ENCODE peak calls at places on chromosome 6, in six cellular contexts. Z is H9, Q is IMR-90, W is mesenchymal stem cell, U is H1, H is trophoblast cell. T is an unnamed sample. For H3K4me1, the result is how much of the 10 kb centered on the place peaks cover.

GRCh38 chr6:52126231-52126630 is 38.8 kb upstream of the PKHD1 start:
- DNase-seq in U (no peak), W (no peak), Z (no peak), Q (no peak), H (peak), T (no peak)

GRCh38 chr6:79461205-79461604 is 76.0 kb downstream of the LCA5 start:
- DNase-seq in Z (no peak), W (no peak), U (no peak), Q (no peak), H (no peak), T (no peak)

GRCh38 chr6:121635355-121635754 is 199.9 kb downstream of the GJA1 start:
- DNase-seq in U (no peak), Z (no peak), H (no peak), Q (no peak), W (no peak), T (no peak)

GRCh38 chr6:70980800-70981199 is 23.9 kb upstream of the B3GAT2 start:
- DNase-seq in Q (no peak), Z (no peak), U (no peak), W (no peak), H (no peak), T (no peak)

GRCh38 chr6:90000864-90001731 is 106.8 kb downstream of the GJA10 start:
- DNase-seq in Q (peak), H (no peak), U (no peak), W (no peak), Z (no peak), T (no peak)

GRCh38 chr6:1609662-1610496 is at the start of gene FOXC1:
- DNase-seq in Z (peak), W (peak), Q (peak), U (no peak), H (peak), T (peak)

GRCh38 chr6:169169375-169169774 is 84.3 kb downstream of the THBS2 start:
- DNase-seq in W (no peak), H (no peak), Z (peak), Q (no peak), U (no peak), T (no peak)

GRCh38 chr6:128487055-128487454 is 33.3 kb downstream of the PTPRK start:
- DNase-seq in U (no peak), H (no peak), W (no peak), Z (no peak), Q (no peak), T (no peak)

GRCh38 chr6:3855866-3856265 is 6.7 kb downstream of the FAM50B start:
- DNase-seq in H (no peak), Z (no peak), U (no peak), W (no peak), Q (no peak), T (no peak)

GRCh38 chr6:135088818-135089809 is 34.5 kb upstream of the HBS1L start:
- DNase-seq in H (no peak), Q (peak), Z (no peak), W (peak), U (no peak), T (no peak)

GRCh38 chr6:163790296-163790840 is 375.9 kb downstream of the QKI start:
- DNase-seq in U (no peak), H (no peak), W (no peak), Z (no peak), Q (peak), T (no peak)

GRCh38 chr6:100344321-100344720 is 120.4 kb downstream of the SIM1 start:
- DNase-seq in Q (no peak), W (no peak), Z (no peak), H (no peak), U (no peak), T (no peak)

GRCh38 chr6:100342830-100343229 is 121.9 kb downstream of the SIM1 start:
- DNase-seq in U (no peak), W (peak), H (peak), Q (peak), Z (no peak), T (no peak)

GRCh38 chr6:100346203-100346602 is 118.5 kb downstream of the SIM1 start:
- DNase-seq in Z (no peak), U (no peak), W (no peak), Q (peak), H (peak), T (no peak)

GRCh38 chr6:100344761-100345160 is 120.0 kb downstream of the SIM1 start:
- DNase-seq in U (no peak), W (peak), H (peak), Q (peak), Z (no peak), T (no peak)

GRCh38 chr6:100343678-100344077 is 121.0 kb downstream of the SIM1 start:
- DNase-seq in H (peak), Q (peak), U (no peak), W (peak), Z (no peak), T (no peak)
- H3K4me1 ChIP-seq in H (under half), Q (under half), U (under half), W (under half), Z (under half), T (under half)

DNA sequence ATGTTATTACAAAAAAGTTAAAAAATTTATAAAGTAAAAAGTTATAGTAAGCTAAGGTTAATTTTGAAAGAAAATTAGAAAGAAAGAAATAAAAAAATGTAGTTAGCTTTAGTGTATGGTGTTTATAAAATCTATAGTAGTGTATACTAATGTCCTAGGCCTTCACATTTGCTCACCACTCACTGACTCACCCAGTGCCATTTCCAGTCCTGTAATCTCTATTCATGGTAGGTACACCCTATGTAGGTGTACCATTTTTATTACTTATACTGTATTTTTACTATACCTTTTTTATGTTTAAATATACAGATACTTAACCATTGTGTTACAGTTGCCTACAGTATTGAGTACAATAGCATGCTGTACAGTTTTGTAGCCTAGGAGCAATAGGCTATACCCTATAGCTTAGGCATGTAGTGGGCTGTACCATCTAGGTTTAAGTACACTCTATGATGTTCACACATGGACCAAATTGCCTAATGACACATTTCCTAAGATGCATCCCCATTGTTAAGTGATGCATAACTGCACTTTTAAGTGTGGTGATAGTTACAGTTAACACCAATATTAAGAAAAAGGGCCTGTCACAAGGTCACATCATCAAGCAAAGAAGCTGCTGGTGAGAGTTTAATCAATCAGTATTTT is 8.0 kb downstream of the CD2AP start:
- DNase-seq in Q (no peak), H (no peak), U (no peak), W (peak), Z (no peak), T (no peak)
- H3K14ac ChIP-seq in Q (peak), H (no peak), U (no peak), W (no peak), Z (no peak), T (no peak)

DNA sequence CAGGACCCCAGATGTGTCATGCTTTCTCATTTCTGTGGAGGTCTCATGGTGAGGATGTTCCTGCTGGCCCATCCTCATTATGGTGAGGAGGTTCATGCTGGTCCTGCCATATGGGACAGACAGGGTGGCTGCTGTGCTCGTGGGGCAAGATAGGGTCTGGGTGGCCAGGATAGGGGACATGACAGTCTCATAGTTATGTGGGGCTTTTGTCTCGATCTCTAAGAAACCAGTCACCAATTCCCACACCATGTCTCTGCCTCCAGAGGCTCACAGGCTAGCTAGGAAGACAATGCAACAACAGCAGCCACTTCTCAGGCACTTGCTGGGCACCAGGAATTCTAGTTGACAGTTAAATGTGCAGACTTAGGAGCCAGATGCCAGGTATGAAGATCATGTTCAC is 4.2 kb upstream of the MAPK13 start:
- DNase-seq in W (no peak), Z (no peak), Q (no peak), H (no peak), U (no peak), T (no peak)
- H3K4me1 ChIP-seq in W (under half), Z (under half), Q (under half), H (under half), U (under half), T (under half)

DNA sequence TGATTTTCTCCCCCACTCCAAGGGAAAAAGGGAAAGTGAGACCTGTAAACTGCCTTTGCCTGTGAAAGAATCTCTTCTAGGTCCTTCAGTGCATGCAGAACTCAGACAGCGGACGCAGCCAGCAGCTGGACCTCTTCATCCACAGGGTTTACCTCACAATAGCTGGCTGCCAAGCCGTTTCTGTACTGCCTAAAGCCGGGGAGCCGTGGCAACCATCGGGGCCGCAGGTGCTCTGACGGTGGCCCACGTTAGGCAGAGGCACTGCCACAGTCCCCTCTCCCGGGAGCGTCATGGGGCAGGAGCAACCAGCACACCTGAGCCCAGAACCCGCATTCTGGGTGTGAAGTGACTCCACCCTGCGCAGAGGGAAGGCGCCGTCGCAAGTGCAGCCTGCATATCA is 206.1 kb downstream of the TTLL2 start:
- DNase-seq in W (no peak), Z (no peak), Q (no peak), U (no peak), H (no peak), T (no peak)
- H3K14ac ChIP-seq in W (peak), Z (peak), Q (no peak), U (no peak), H (no peak), T (no peak)

GRCh38 chr6:63533026-63533425 is 39.3 kb upstream of the LOC128125822 start:
- DNase-seq in U (no peak), Q (no peak), W (no peak), Z (no peak), H (no peak), T (no peak)

GRCh38 chr6:63527658-63528514 is 44.4 kb upstream of the LOC128125822 start:
- DNase-seq in H (peak), Q (peak), Z (no peak), W (peak), U (no peak), T (no peak)

GRCh38 chr6:63530984-63531383 is 41.3 kb upstream of the LOC128125822 start:
- DNase-seq in U (no peak), H (no peak), W (no peak), Z (no peak), Q (no peak), T (no peak)

GRCh38 chr6:63526931-63527330 is 45.3 kb upstream of the LOC128125822 start:
- DNase-seq in W (no peak), Z (no peak), H (no peak), U (no peak), Q (no peak), T (no peak)

DNA sequence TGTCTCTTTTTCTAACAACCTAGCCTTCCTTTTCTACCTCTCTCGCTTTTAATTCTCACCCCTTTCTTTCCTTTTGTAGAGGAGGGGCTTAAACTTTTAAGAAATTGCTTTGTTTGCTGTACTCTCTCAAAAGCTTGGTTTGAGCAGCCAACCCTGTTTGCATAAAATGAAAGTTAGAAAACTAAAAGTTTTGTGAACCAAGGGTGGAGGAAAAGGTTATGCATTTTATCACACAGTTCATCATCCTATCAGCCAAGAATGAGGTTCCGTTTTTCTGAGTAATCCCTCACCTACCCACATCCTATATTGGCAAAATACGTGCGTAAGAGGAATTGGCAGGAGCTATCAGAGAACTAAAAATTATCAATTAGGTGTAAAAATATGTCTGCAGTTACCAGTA is 42.8 kb upstream of the LOC128125822 start:
- DNase-seq in Z (no peak), U (no peak), Q (no peak), W (no peak), H (no peak), T (no peak)
- H3K4me1 ChIP-seq in Z (under half), U (under half), Q (under half), W (under half), H (under half), T (under half)

GRCh38 chr6:15074806-15075205 is 171.1 kb upstream of the JARID2 start:
- DNase-seq in Z (no peak), H (no peak), W (no peak), Q (no peak), U (no peak), T (no peak)
- H3K14ac ChIP-seq in Z (no peak), H (peak), W (no peak), Q (no peak), U (no peak), T (no peak)

T was measured in neuronal stem cell.